ENCODE peak calls at places on chromosome 6, in ten cellular contexts. V is fibroblast of lung, A is PC-3, B is OCI-LY7, K is HCT116, H is neuronal stem cell, M is IMR-90, L is H9, J is GM23248, R is PC-9. D is an unnamed sample.

GRCh38 chr6:11414564-11414963 is 123.0 kb upstream of the TMEM170B start:
- DNase-seq in V (no peak), A (peak), B (no peak), K (peak), H (no peak), M (no peak), L (peak), J (no peak), R (peak), D (peak)

GRCh38 chr6:27332692-27333641 is 20.9 kb upstream of the POM121L2 start:
- DNase-seq in V (peak), A (peak), B (no peak), K (peak), H (peak), M (peak), L (peak), J (peak), R (peak), D (peak)

GRCh38 chr6:24642061-24642460 is 3.9 kb downstream of the KIAA0319 start:
- DNase-seq in V (no peak), A (no peak), B (no peak), K (no peak), H (no peak), M (no peak), L (no peak), J (no peak), R (no peak), D (no peak)

GRCh38 chr6:114042267-114043075 is 71.5 kb upstream of the HDAC2 start:
- DNase-seq in V (no peak), A (no peak), B (no peak), K (no peak), H (no peak), M (no peak), L (no peak), J (no peak), R (no peak), D (no peak)

GRCh38 chr6:134675110-134676038 is 274.5 kb downstream of the ALDH8A1 start:
- DNase-seq in V (no peak), A (no peak), B (no peak), K (no peak), H (no peak), M (no peak), L (no peak), J (no peak), R (no peak), D (no peak)

GRCh38 chr6:25094726-25095125 is 159.0 kb upstream of the RIPOR2 start:
- DNase-seq in V (no peak), A (no peak), B (no peak), K (no peak), H (no peak), M (no peak), L (no peak), J (no peak), R (no peak), D (no peak)

GRCh38 chr6:150139533-150139932 is 3.3 kb upstream of the PPP1R14C start:
- DNase-seq in V (no peak), A (peak), B (no peak), K (no peak), H (no peak), M (no peak), L (no peak), J (no peak), R (peak), D (no peak)

GRCh38 chr6:71289039-71289801 is 609 bp downstream of the OGFRL1 start:
- DNase-seq in V (no peak), A (peak), B (peak), K (no peak), H (peak), M (no peak), L (peak), J (peak), R (no peak), D (peak)

GRCh38 chr6:39367661-39368060 is 45.2 kb upstream of the KCNK16 start:
- DNase-seq in V (no peak), A (no peak), B (no peak), K (no peak), H (no peak), M (no peak), L (no peak), J (no peak), R (no peak), D (no peak)

GRCh38 chr6:33571637-33572316 is 8.3 kb downstream of the BAK1 start:
- DNase-seq in V (no peak), A (no peak), B (no peak), K (no peak), H (no peak), M (no peak), L (no peak), J (peak), R (no peak), D (no peak)

GRCh38 chr6:163427498-163428254 is 13.2 kb downstream of the QKI start:
- DNase-seq in V (peak), A (peak), B (peak), K (peak), H (no peak), M (peak), L (no peak), J (peak), R (peak), D (peak)

GRCh38 chr6:131756039-131756438 is 45.2 kb upstream of the CTAGE9 start:
- DNase-seq in V (no peak), A (peak), B (no peak), K (no peak), H (no peak), M (no peak), L (no peak), J (peak), R (no peak), D (no peak)

GRCh38 chr6:31969712-31970603 is 2.0 kb downstream of the DXO start:
- DNase-seq in V (no peak), A (no peak), B (no peak), K (no peak), H (no peak), M (peak), L (no peak), J (peak), R (no peak), D (no peak)

GRCh38 chr6:154039231-154039842 is at the start of gene OPRM1:
- DNase-seq in V (peak), A (no peak), B (no peak), K (no peak), H (peak), M (no peak), L (peak), J (peak), R (no peak), D (peak)

GRCh38 chr6:39342692-39343460 is 20.4 kb upstream of the KCNK16 start:
- DNase-seq in V (peak), A (no peak), B (no peak), K (no peak), H (no peak), M (no peak), L (no peak), J (no peak), R (no peak), D (no peak)

GRCh38 chr6:56230976-56231566 is 16.3 kb downstream of the COL21A1 start:
- DNase-seq in V (no peak), A (peak), B (no peak), K (no peak), H (no peak), M (no peak), L (no peak), J (no peak), R (no peak), D (no peak)
- H2AFZ ChIP-seq in V (no peak), A (peak), B (no peak), K (no peak), H (no peak), M (no peak), L (no peak), J (no peak), R (no peak), D (no peak)

DNA sequence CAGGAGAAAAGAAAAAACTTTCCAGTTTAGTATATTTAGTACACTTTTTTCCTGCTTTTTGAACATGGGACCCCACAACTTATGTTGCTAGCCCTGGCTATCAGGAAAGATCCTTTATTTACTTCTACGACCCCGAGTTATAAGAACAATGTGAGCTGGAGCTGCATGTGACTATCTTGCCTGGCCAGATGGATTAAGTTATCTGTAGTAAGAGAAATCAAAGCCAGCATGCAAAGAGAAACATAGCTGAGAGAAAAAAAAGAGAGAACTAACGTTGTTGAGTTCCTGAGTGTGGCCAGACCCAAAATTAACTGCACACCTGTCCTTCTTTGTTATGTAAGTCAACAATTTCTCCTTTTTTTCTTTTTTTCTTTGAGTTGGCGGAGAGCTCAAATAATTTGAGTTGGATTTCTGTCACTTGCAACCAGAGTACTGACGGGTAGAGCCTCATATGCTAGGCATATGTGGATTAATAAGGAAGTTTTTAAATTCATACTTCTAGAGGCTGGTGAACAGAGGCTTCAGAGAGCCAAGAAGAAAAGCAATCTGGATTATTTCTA is 219.5 kb downstream of the HACE1 start:
- DNase-seq in V (no peak), A (no peak), B (peak), K (no peak), H (no peak), M (no peak), L (no peak), J (no peak), R (no peak), D (no peak)
- H2AFZ ChIP-seq in V (no peak), A (no peak), B (peak), K (no peak), H (no peak), M (no peak), L (no peak), J (no peak), R (no peak), D (no peak)

GRCh38 chr6:96104910-96105309 is 89.1 kb downstream of the FUT9 start:
- DNase-seq in V (no peak), A (peak), B (no peak), K (no peak), H (no peak), M (no peak), L (no peak), J (no peak), R (peak), D (peak)
- H2AFZ ChIP-seq in V (no peak), A (peak), B (no peak), K (no peak), H (no peak), M (no peak), L (no peak), J (no peak), R (peak), D (no peak)

DNA sequence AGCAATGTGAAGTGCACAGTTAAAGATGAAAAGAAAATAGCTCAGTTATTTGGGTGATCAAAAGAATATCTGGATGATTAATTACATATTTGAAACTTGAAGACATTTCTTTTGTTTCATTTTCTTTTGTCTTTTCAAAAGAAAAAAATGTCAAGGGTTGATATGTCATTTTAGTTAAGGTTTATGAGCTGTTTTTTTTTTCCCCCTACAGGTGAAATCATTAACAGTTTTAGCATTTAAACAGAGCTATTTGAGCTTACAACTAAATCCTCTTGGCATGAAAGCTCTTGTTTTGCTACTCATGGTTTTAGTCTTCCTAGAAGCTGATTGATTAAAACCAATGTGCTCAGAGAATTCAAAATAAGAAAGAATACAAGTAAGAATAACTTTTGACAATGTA is 887.3 kb downstream of the PHF3 start:
- DNase-seq in V (no peak), A (no peak), B (no peak), K (no peak), H (no peak), M (no peak), L (no peak), J (no peak), R (no peak), D (no peak)
- H2AFZ ChIP-seq in V (no peak), A (no peak), B (no peak), K (no peak), H (no peak), M (no peak), L (no peak), J (no peak), R (no peak), D (no peak)